ENCODE peak calls at places on chromosomes 6 and 20, in ten cellular contexts. J, T, F, E, P, O, Y, I, X and D are unnamed samples.

GRCh38 chr6:78517399-78517798 is 350.0 kb upstream of the IRAK1BP1 start:
- DNase-seq in J (no peak), T (no peak), F (no peak), E (no peak), P (no peak), O (peak), Y (no peak), I (no peak), X (no peak), D (no peak)

GRCh38 chr6:3090013-3090412 is 21.7 kb downstream of the RIPK1 start:
- DNase-seq in J (no peak), T (no peak), F (no peak), E (no peak), P (no peak), O (no peak), Y (no peak), I (no peak), X (no peak), D (no peak)

GRCh38 chr6:24431045-24431451 is 28.3 kb downstream of the MRS2 start:
- DNase-seq in J (no peak), T (no peak), F (peak), E (no peak), P (no peak), O (peak), Y (no peak), I (peak), X (peak), D (peak)

GRCh38 chr6:10140824-10141223 is 274.1 kb downstream of the TFAP2A start:
- DNase-seq in J (no peak), T (no peak), F (no peak), E (no peak), P (no peak), O (no peak), Y (no peak), I (no peak), X (peak), D (no peak)

GRCh38 chr6:156988276-156989158 is 211.3 kb downstream of the ARID1B start:
- DNase-seq in J (no peak), T (no peak), F (no peak), E (peak), P (no peak), O (peak), Y (no peak), I (peak), X (peak), D (peak)

GRCh38 chr6:151389640-151390275 is 1.6 kb downstream of the ZBTB2 start:
- DNase-seq in J (peak), T (peak), F (no peak), E (peak), P (peak), O (peak), Y (no peak), I (peak), X (peak), D (peak)

GRCh38 chr6:116938305-116938704 is 61.3 kb downstream of the RFX6 start:
- DNase-seq in J (no peak), T (no peak), F (no peak), E (no peak), P (no peak), O (no peak), Y (no peak), I (no peak), X (no peak), D (no peak)

GRCh38 chr6:35370124-35370741 is 27.9 kb downstream of the PPARD start:
- DNase-seq in J (no peak), T (peak), F (no peak), E (peak), P (no peak), O (no peak), Y (peak), I (peak), X (peak), D (peak)

GRCh38 chr6:82045965-82046756 is 201.4 kb downstream of the IBTK start:
- DNase-seq in J (no peak), T (no peak), F (no peak), E (no peak), P (no peak), O (peak), Y (no peak), I (no peak), X (no peak), D (peak)

GRCh38 chr6:49453221-49453620 is 9.8 kb downstream of the MMUT start:
- DNase-seq in J (no peak), T (no peak), F (no peak), E (no peak), P (no peak), O (peak), Y (no peak), I (peak), X (peak), D (peak)

GRCh38 chr6:35922139-35922554 is 1.2 kb upstream of the SRPK1 start:
- DNase-seq in J (no peak), T (no peak), F (no peak), E (no peak), P (no peak), O (no peak), Y (no peak), I (no peak), X (no peak), D (peak)

GRCh38 chr6:36955671-36956070 is 1.1 kb downstream of the PI16 start:
- DNase-seq in J (no peak), T (peak), F (no peak), E (no peak), P (no peak), O (no peak), Y (no peak), I (peak), X (no peak), D (no peak)

GRCh38 chr6:53794073-53794719 is 609 bp upstream of the LRRC1 start:
- DNase-seq in J (peak), T (peak), F (peak), E (peak), P (peak), O (peak), Y (no peak), I (peak), X (peak), D (peak)

GRCh38 chr20:61728786-61729365 is 336.8 kb downstream of the TAF4 start:
- DNase-seq in J (no peak), T (no peak), F (no peak), E (no peak), P (no peak), O (no peak), Y (no peak), I (no peak), X (no peak), D (no peak)

GRCh38 chr6:24146871-24147270 is 20.9 kb downstream of the NRSN1 start:
- DNase-seq in J (no peak), T (no peak), F (no peak), E (no peak), P (no peak), O (no peak), Y (no peak), I (no peak), X (no peak), D (no peak)

GRCh38 chr20:49674383-49675352 is 39.0 kb downstream of the B4GALT5 start:
- DNase-seq in J (no peak), T (no peak), F (no peak), E (peak), P (no peak), O (peak), Y (no peak), I (no peak), X (peak), D (peak)

GRCh38 chr6:108653864-108654402 is 93.2 kb downstream of the FOXO3 start:
- DNase-seq in J (no peak), T (no peak), F (no peak), E (no peak), P (no peak), O (no peak), Y (no peak), I (no peak), X (peak), D (peak)

GRCh38 chr20:51660741-51661608 is 107.2 kb downstream of the ATP9A start:
- DNase-seq in J (no peak), T (no peak), F (no peak), E (no peak), P (no peak), O (no peak), Y (no peak), I (no peak), X (peak), D (peak)

GRCh38 chr6:20564269-20564668 is 30.0 kb downstream of the CDKAL1 start:
- DNase-seq in J (no peak), T (no peak), F (no peak), E (no peak), P (no peak), O (no peak), Y (no peak), I (peak), X (peak), D (peak)

GRCh38 chr6:111909238-111909637 is 36.0 kb upstream of the FYN start:
- DNase-seq in J (peak), T (no peak), F (no peak), E (no peak), P (no peak), O (no peak), Y (no peak), I (no peak), X (no peak), D (no peak)

GRCh38 chr6:126721581-126722145 is 381.7 kb downstream of the CENPW start:
- DNase-seq in J (no peak), T (no peak), F (no peak), E (no peak), P (no peak), O (no peak), Y (no peak), I (no peak), X (peak), D (peak)

GRCh38 chr6:109255946-109256628 is 126.2 kb downstream of the CD164 start:
- DNase-seq in J (no peak), T (no peak), F (no peak), E (no peak), P (no peak), O (no peak), Y (no peak), I (no peak), X (no peak), D (no peak)

GRCh38 chr6:96460052-96460700 is 61.4 kb upstream of the UFL1 start:
- DNase-seq in J (no peak), T (no peak), F (no peak), E (peak), P (no peak), O (no peak), Y (no peak), I (no peak), X (peak), D (peak)

GRCh38 chr6:73691512-73691911 is 4.5 kb upstream of the CD109 start:
- DNase-seq in J (no peak), T (no peak), F (no peak), E (no peak), P (no peak), O (no peak), Y (no peak), I (no peak), X (peak), D (peak)

GRCh38 chr20:21571841-21572690 is 58.2 kb upstream of the NKX2-2 start:
- DNase-seq in J (no peak), T (no peak), F (no peak), E (peak), P (no peak), O (peak), Y (no peak), I (peak), X (peak), D (peak)

GRCh38 chr6:154602296-154602695 is 91.8 kb upstream of the CNKSR3 start:
- DNase-seq in J (no peak), T (no peak), F (no peak), E (no peak), P (no peak), O (no peak), Y (no peak), I (no peak), X (no peak), D (peak)

GRCh38 chr6:142300758-142301251 is 1.0 kb upstream of the ADGRG6 start:
- DNase-seq in J (peak), T (no peak), F (no peak), E (peak), P (no peak), O (peak), Y (no peak), I (no peak), X (peak), D (peak)

GRCh38 chr20:34185766-34186620 is 55.2 kb upstream of the ASIP start:
- DNase-seq in J (no peak), T (no peak), F (no peak), E (no peak), P (no peak), O (no peak), Y (no peak), I (no peak), X (no peak), D (no peak)

GRCh38 chr6:139536751-139537617 is 162.5 kb upstream of the CITED2 start:
- DNase-seq in J (no peak), T (no peak), F (no peak), E (no peak), P (no peak), O (no peak), Y (no peak), I (no peak), X (no peak), D (peak)

GRCh38 chr6:138765896-138766487 is 7.6 kb upstream of the CCDC28A start:
- DNase-seq in J (no peak), T (no peak), F (no peak), E (no peak), P (no peak), O (peak), Y (no peak), I (peak), X (peak), D (peak)

GRCh38 chr20:25006431-25007167 is 14.0 kb upstream of the APMAP start:
- DNase-seq in J (peak), T (peak), F (no peak), E (peak), P (no peak), O (no peak), Y (no peak), I (no peak), X (no peak), D (no peak)

GRCh38 chr20:5153612-5154542 is 27.1 kb downstream of the CDS2 start:
- DNase-seq in J (no peak), T (no peak), F (no peak), E (peak), P (no peak), O (peak), Y (no peak), I (no peak), X (peak), D (peak)

GRCh38 chr6:144343736-144344428 is 58.7 kb downstream of the UTRN start:
- DNase-seq in J (no peak), T (no peak), F (no peak), E (no peak), P (peak), O (no peak), Y (no peak), I (peak), X (peak), D (no peak)

GRCh38 chr6:52503344-52503747 is 73.5 kb downstream of the TRAM2 start:
- DNase-seq in J (peak), T (no peak), F (peak), E (peak), P (no peak), O (peak), Y (no peak), I (no peak), X (peak), D (peak)

GRCh38 chr6:39951198-39951597 is 16.9 kb upstream of the MOCS1 start:
- DNase-seq in J (no peak), T (no peak), F (no peak), E (no peak), P (no peak), O (no peak), Y (no peak), I (no peak), X (no peak), D (no peak)

GRCh38 chr6:151070666-151071065 is 169.1 kb upstream of the AKAP12 start:
- DNase-seq in J (no peak), T (no peak), F (no peak), E (no peak), P (no peak), O (no peak), Y (no peak), I (no peak), X (no peak), D (no peak)